ENCODE peak calls at places on chromosomes 12 and 14, in five cellular contexts. One of them, this sample, is unnamed. For H3K9me3 and H3K27me3, the result is how much of the 10 kb centered on the place peaks cover.

GRCh38 chr12:105736498-105736897 is 402.3 kb downstream of the NUAK1 start:
- DNase-seq in body of pancreas: no peak
- DNase-seq in trophoblast cell: no peak
- DNase-seq in neuronal stem cell: no peak
- DNase-seq in pancreas: no peak
- DNase-seq in this sample: no peak

GRCh38 chr14:66038214-66038977 is 447.8 kb upstream of the CCDC196 start:
- DNase-seq in body of pancreas: peak
- DNase-seq in trophoblast cell: no peak
- DNase-seq in neuronal stem cell: no peak
- DNase-seq in pancreas: peak
- DNase-seq in this sample: no peak

GRCh38 chr14:104509673-104510072 is 69.9 kb upstream of the C14orf180 start:
- DNase-seq in body of pancreas: no peak
- DNase-seq in trophoblast cell: no peak
- DNase-seq in neuronal stem cell: no peak
- DNase-seq in pancreas: no peak
- DNase-seq in this sample: no peak

GRCh38 chr14:77459072-77459723 is 1.3 kb downstream of the AHSA1 start:
- DNase-seq in body of pancreas: peak
- DNase-seq in trophoblast cell: peak
- DNase-seq in neuronal stem cell: peak
- DNase-seq in pancreas: peak
- DNase-seq in this sample: peak

GRCh38 chr14:94989946-94990345 is 167.4 kb downstream of the DICER1 start:
- DNase-seq in body of pancreas: no peak
- DNase-seq in trophoblast cell: no peak
- DNase-seq in neuronal stem cell: no peak
- DNase-seq in pancreas: no peak
- DNase-seq in this sample: no peak

GRCh38 chr12:74539765-74540526 is 2.3 kb downstream of the ATXN7L3B start:
- DNase-seq in body of pancreas: no peak
- DNase-seq in trophoblast cell: no peak
- DNase-seq in neuronal stem cell: no peak
- DNase-seq in pancreas: no peak
- DNase-seq in this sample: no peak

GRCh38 chr14:37711499-37712475 is 116.4 kb downstream of the TTC6 start:
- DNase-seq in body of pancreas: no peak
- DNase-seq in trophoblast cell: no peak
- DNase-seq in neuronal stem cell: no peak
- DNase-seq in pancreas: no peak
- DNase-seq in this sample: no peak

GRCh38 chr12:111673503-111673902 is 12.3 kb downstream of the BRAP start:
- DNase-seq in body of pancreas: no peak
- DNase-seq in trophoblast cell: peak
- DNase-seq in neuronal stem cell: no peak
- DNase-seq in pancreas: no peak
- DNase-seq in this sample: peak

GRCh38 chr12:41439134-41439533 is 251.0 kb downstream of the PDZRN4 start:
- DNase-seq in body of pancreas: no peak
- DNase-seq in trophoblast cell: no peak
- DNase-seq in neuronal stem cell: no peak
- DNase-seq in pancreas: no peak
- DNase-seq in this sample: no peak

GRCh38 chr12:47870175-47870781 is 34.5 kb downstream of the VDR start:
- DNase-seq in body of pancreas: no peak
- DNase-seq in trophoblast cell: peak
- DNase-seq in neuronal stem cell: peak
- DNase-seq in pancreas: no peak
- DNase-seq in this sample: peak

GRCh38 chr14:53550776-53551175 is 397.7 kb upstream of the DDHD1 start:
- DNase-seq in body of pancreas: no peak
- DNase-seq in trophoblast cell: no peak
- DNase-seq in neuronal stem cell: no peak
- DNase-seq in pancreas: no peak
- DNase-seq in this sample: peak

GRCh38 chr14:104238424-104239184 is 100.2 kb downstream of the KIF26A start:
- DNase-seq in body of pancreas: no peak
- DNase-seq in trophoblast cell: no peak
- DNase-seq in neuronal stem cell: no peak
- DNase-seq in pancreas: no peak
- DNase-seq in this sample: no peak

GRCh38 chr14:102215071-102215470 is 75.4 kb downstream of the WDR20 start:
- DNase-seq in body of pancreas: peak
- DNase-seq in trophoblast cell: no peak
- DNase-seq in neuronal stem cell: no peak
- DNase-seq in pancreas: no peak
- DNase-seq in this sample: no peak

GRCh38 chr12:128819293-128820144 is 4.2 kb downstream of the SLC15A4 start:
- DNase-seq in body of pancreas: no peak
- DNase-seq in trophoblast cell: no peak
- DNase-seq in neuronal stem cell: no peak
- DNase-seq in pancreas: no peak
- DNase-seq in this sample: no peak

GRCh38 chr12:94172031-94172430 is 23.7 kb downstream of the PLXNC1 start:
- DNase-seq in body of pancreas: peak
- DNase-seq in trophoblast cell: no peak
- DNase-seq in neuronal stem cell: no peak
- DNase-seq in pancreas: peak
- DNase-seq in this sample: no peak

GRCh38 chr12:13255792-13256704 is 59.5 kb downstream of the EMP1 start:
- DNase-seq in body of pancreas: peak
- DNase-seq in trophoblast cell: peak
- DNase-seq in neuronal stem cell: peak
- DNase-seq in pancreas: peak
- DNase-seq in this sample: peak

GRCh38 chr12:96514328-96514727 is 25.0 kb downstream of the CFAP54 start:
- DNase-seq in body of pancreas: no peak
- DNase-seq in trophoblast cell: no peak
- DNase-seq in neuronal stem cell: no peak
- DNase-seq in pancreas: no peak
- DNase-seq in this sample: no peak

GRCh38 chr12:83665755-83666154 is 979.0 kb downstream of the TMTC2 start:
- DNase-seq in body of pancreas: no peak
- DNase-seq in trophoblast cell: no peak
- DNase-seq in neuronal stem cell: no peak
- DNase-seq in pancreas: no peak
- DNase-seq in this sample: no peak

GRCh38 chr14:97747282-97747681 is 950.1 kb downstream of the VRK1 start:
- DNase-seq in body of pancreas: no peak
- DNase-seq in trophoblast cell: no peak
- DNase-seq in neuronal stem cell: no peak
- DNase-seq in pancreas: no peak
- DNase-seq in this sample: no peak

GRCh38 chr12:28144059-28144458 is 46.2 kb upstream of the CCDC91 start:
- DNase-seq in body of pancreas: no peak
- DNase-seq in trophoblast cell: peak
- DNase-seq in neuronal stem cell: no peak
- DNase-seq in pancreas: no peak
- DNase-seq in this sample: no peak

GRCh38 chr12:41061189-41061588 is 126.9 kb upstream of the PDZRN4 start:
- DNase-seq in body of pancreas: no peak
- DNase-seq in trophoblast cell: no peak
- DNase-seq in neuronal stem cell: no peak
- DNase-seq in pancreas: no peak
- DNase-seq in this sample: no peak

GRCh38 chr12:57552692-57553321 is 3.0 kb downstream of the KIF5A start:
- DNase-seq in body of pancreas: no peak
- DNase-seq in trophoblast cell: no peak
- DNase-seq in neuronal stem cell: no peak
- DNase-seq in pancreas: no peak
- DNase-seq in this sample: no peak

GRCh38 chr12:49968431-49968830 is 4.3 kb upstream of the AQP6 start:
- DNase-seq in body of pancreas: no peak
- DNase-seq in trophoblast cell: no peak
- DNase-seq in neuronal stem cell: no peak
- DNase-seq in pancreas: no peak
- DNase-seq in this sample: no peak

GRCh38 chr14:38847161-38847560 is 255.9 kb downstream of the SEC23A start:
- DNase-seq in body of pancreas: peak
- DNase-seq in trophoblast cell: no peak
- DNase-seq in neuronal stem cell: no peak
- DNase-seq in pancreas: no peak
- DNase-seq in this sample: no peak

GRCh38 chr14:42214981-42215491 is 608.4 kb downstream of the LRFN5 start:
- DNase-seq in body of pancreas: no peak
- DNase-seq in trophoblast cell: no peak
- DNase-seq in neuronal stem cell: peak
- DNase-seq in pancreas: no peak
- DNase-seq in this sample: peak

DNA sequence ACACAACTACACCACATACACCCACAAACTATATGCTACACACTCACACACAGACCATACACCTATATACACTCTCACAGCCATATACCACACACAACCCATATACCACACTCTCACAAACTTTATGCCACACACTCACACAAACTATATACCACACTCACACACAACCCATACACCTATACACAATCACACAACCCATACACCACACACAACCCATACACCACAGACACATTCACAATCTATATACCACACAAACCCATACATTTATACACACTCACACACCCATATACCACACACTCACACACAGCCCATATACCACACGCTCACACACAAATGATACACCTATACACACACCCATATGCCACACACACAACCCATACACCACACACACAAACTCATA is 163.3 kb downstream of the TMEM121 start:
- DNase-seq in body of pancreas: no peak
- DNase-seq in trophoblast cell: no peak
- DNase-seq in neuronal stem cell: no peak
- DNase-seq in pancreas: no peak
- DNase-seq in this sample: no peak
- H3K9me3 ChIP-seq in body of pancreas: under half
- H3K9me3 ChIP-seq in trophoblast cell: under half
- H3K9me3 ChIP-seq in neuronal stem cell: under half
- H3K9me3 ChIP-seq in pancreas: under half
- H3K9me3 ChIP-seq in this sample: under half

GRCh38 chr12:2548095-2548494 is 246.7 kb upstream of the FKBP4 start:
- DNase-seq in body of pancreas: no peak
- DNase-seq in trophoblast cell: no peak
- DNase-seq in neuronal stem cell: no peak
- DNase-seq in pancreas: no peak
- DNase-seq in this sample: no peak

GRCh38 chr12:2551097-2551496 is 243.7 kb upstream of the FKBP4 start:
- DNase-seq in body of pancreas: no peak
- DNase-seq in trophoblast cell: no peak
- DNase-seq in neuronal stem cell: no peak
- DNase-seq in pancreas: no peak
- DNase-seq in this sample: no peak

GRCh38 chr12:2551514-2551913 is 243.3 kb upstream of the FKBP4 start:
- DNase-seq in body of pancreas: peak
- DNase-seq in trophoblast cell: no peak
- DNase-seq in neuronal stem cell: no peak
- DNase-seq in pancreas: no peak
- DNase-seq in this sample: no peak

GRCh38 chr12:2552000-2552399 is 242.8 kb upstream of the FKBP4 start:
- DNase-seq in body of pancreas: no peak
- DNase-seq in trophoblast cell: no peak
- DNase-seq in neuronal stem cell: no peak
- DNase-seq in pancreas: no peak
- DNase-seq in this sample: no peak

DNA sequence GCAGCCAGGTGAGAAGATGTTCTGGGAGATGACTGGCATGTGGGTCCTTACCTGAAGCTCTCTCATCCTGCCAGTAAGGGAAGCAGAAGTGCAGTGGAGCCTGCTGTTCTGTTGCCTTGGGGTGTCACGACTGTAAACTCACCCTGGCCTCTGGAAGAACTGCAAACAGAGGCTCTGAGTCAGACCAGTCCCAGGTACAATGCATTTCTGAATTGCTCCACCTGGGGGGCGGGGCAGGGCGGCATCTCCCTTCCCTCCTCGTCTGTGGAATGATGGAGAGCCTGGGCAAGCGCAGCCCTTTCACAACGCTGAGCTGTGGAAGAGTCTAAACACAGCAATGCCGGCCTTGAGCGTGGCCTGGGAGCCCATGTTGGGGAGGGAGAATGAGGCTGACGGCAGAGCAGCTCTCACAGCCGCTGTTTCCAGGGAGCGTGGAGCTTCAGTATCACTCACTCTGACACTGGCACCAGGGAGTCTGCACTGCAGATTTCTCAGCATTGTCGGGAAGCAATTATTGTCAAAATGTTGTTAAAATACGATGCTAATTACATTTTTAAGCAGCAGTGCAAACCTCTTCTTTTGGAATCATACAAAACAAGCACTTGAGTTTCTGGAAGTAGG is 244.2 kb upstream of the FKBP4 start:
- DNase-seq in body of pancreas: no peak
- DNase-seq in trophoblast cell: no peak
- DNase-seq in neuronal stem cell: no peak
- DNase-seq in pancreas: no peak
- DNase-seq in this sample: no peak
- H3K27me3 ChIP-seq in body of pancreas: under half
- H3K27me3 ChIP-seq in trophoblast cell: under half
- H3K27me3 ChIP-seq in neuronal stem cell: under half
- H3K27me3 ChIP-seq in pancreas: under half
- H3K27me3 ChIP-seq in this sample: half or more

GRCh38 chr14:91417134-91417982 is at the start of gene CCDC88C:
- DNase-seq in body of pancreas: peak
- DNase-seq in trophoblast cell: peak
- DNase-seq in neuronal stem cell: peak
- DNase-seq in pancreas: peak
- DNase-seq in this sample: peak

GRCh38 chr14:91416744-91417133 is 881 bp downstream of the CCDC88C start:
- DNase-seq in body of pancreas: peak
- DNase-seq in trophoblast cell: no peak
- DNase-seq in neuronal stem cell: no peak
- DNase-seq in pancreas: no peak
- DNase-seq in this sample: no peak

GRCh38 chr14:91417983-91418386 is 365 bp upstream of the CCDC88C start:
- DNase-seq in body of pancreas: peak
- DNase-seq in trophoblast cell: no peak
- DNase-seq in neuronal stem cell: peak
- DNase-seq in pancreas: peak
- DNase-seq in this sample: peak

GRCh38 chr14:91414475-91415342 is 2.9 kb downstream of the CCDC88C start:
- DNase-seq in body of pancreas: no peak
- DNase-seq in trophoblast cell: no peak
- DNase-seq in neuronal stem cell: peak
- DNase-seq in pancreas: no peak
- DNase-seq in this sample: no peak

GRCh38 chr14:91415794-91416743 is 1.6 kb downstream of the CCDC88C start:
- DNase-seq in body of pancreas: peak
- DNase-seq in trophoblast cell: no peak
- DNase-seq in neuronal stem cell: no peak
- DNase-seq in pancreas: no peak
- DNase-seq in this sample: no peak
- H3K4me3 ChIP-seq in body of pancreas: no peak
- H3K4me3 ChIP-seq in trophoblast cell: no peak
- H3K4me3 ChIP-seq in neuronal stem cell: peak
- H3K4me3 ChIP-seq in pancreas: peak
- H3K4me3 ChIP-seq in this sample: peak

GRCh38 chr14:100807979-100808734 is 17.8 kb upstream of the MEG3 start:
- DNase-seq in body of pancreas: no peak
- DNase-seq in trophoblast cell: no peak
- DNase-seq in neuronal stem cell: no peak
- DNase-seq in pancreas: no peak
- DNase-seq in this sample: no peak
- H3K9me3 ChIP-seq in body of pancreas: under half
- H3K9me3 ChIP-seq in trophoblast cell: under half
- H3K9me3 ChIP-seq in neuronal stem cell: under half
- H3K9me3 ChIP-seq in pancreas: under half
- H3K9me3 ChIP-seq in this sample: under half

GRCh38 chr14:70788893-70789292 is 20.4 kb downstream of the MAP3K9 start:
- DNase-seq in body of pancreas: no peak
- DNase-seq in trophoblast cell: no peak
- DNase-seq in neuronal stem cell: no peak
- DNase-seq in pancreas: no peak
- DNase-seq in this sample: peak
- H3K27me3 ChIP-seq in body of pancreas: under half
- H3K27me3 ChIP-seq in trophoblast cell: under half
- H3K27me3 ChIP-seq in neuronal stem cell: under half
- H3K27me3 ChIP-seq in pancreas: under half
- H3K27me3 ChIP-seq in this sample: under half

This sample was measured in SJCRH30.